ENCODE peak calls at places on chromosomes 5 and 9, in eight cellular contexts. O is left ventricle myocardium superior; L is hippocampal formation; A is stimulated activated CD8-positive, alpha-beta memory T cell treated with anti-CD3 and anti-CD28 coated beads, Interleukin-4, amount 100 ng/mL, for 24 hours; K is activated T-helper 1 cell treated with anti-CD3 and anti-CD28 coated beads, Interleukin-12 subunit alpha, Interleukin-12 subunit beta, Interleukin-2, Interleukin-4 antibody, amounts not matched to agents 30 ng/mL and 10 ng/mL and 1 ng/mL, durations not matched to agents 14 hours and 24 hours and 36 hours; B is fibroblast of pulmonary artery; W is stimulated activated CD4-positive, alpha-beta T cell treated with anti-CD3 and anti-CD28 coated beads, Interleukin-1b, Interleukin-23, amount 100 ng/mL, for 24 hours; Z is Calu3. H is an unnamed sample.

GRCh38 chr9:127980056-127980705 is 608 bp downstream of the EEIG1 start:
- DNase-seq in W (no peak), A (no peak), B (no peak), O (peak; percentile 68), L (no peak), Z (peak; percentile 63), K (peak; percentile 56), H (no peak)

GRCh38 chr5:181138258-181138657 is 7.3 kb upstream of the OR2V1 start:
- DNase-seq in B (no peak), Z (no peak), A (no peak), L (no peak), O (no peak), W (no peak), K (no peak), H (no peak)

GRCh38 chr5:175797521-175798038 is 73.8 kb upstream of the CPLX2 start:
- DNase-seq in O (no peak), A (no peak), B (no peak), W (no peak), L (no peak), K (no peak), Z (no peak), H (no peak)

GRCh38 chr5:56808211-56808610 is 7.1 kb upstream of the MAP3K1 start:
- DNase-seq in A (no peak), K (no peak), L (no peak), O (no peak), Z (no peak), W (no peak), B (no peak), H (no peak)

GRCh38 chr5:10478436-10478835 is 36.8 kb downstream of the ROPN1L start:
- DNase-seq in O (no peak), L (no peak), K (no peak), B (no peak), A (no peak), W (no peak), Z (no peak), H (no peak)

GRCh38 chr5:5373351-5374033 is 49.0 kb upstream of the ICE1 start:
- DNase-seq in B (no peak), Z (no peak), A (no peak), W (no peak), L (no peak), K (no peak), O (no peak), H (peak; percentile 82)

GRCh38 chr5:95644351-95645042 is 2.1 kb upstream of the RFESD start:
- DNase-seq in O (peak; percentile 29), Z (peak; percentile 59), B (peak; percentile 76), K (peak; percentile 20), W (no peak), A (peak; percentile 25), L (peak; percentile 33), H (peak; percentile 75)

GRCh38 chr5:132799392-132799791 is 13.7 kb upstream of the SOWAHA start:
- DNase-seq in L (no peak), A (no peak), K (no peak), W (no peak), Z (no peak), B (no peak), O (no peak), H (no peak)

GRCh38 chr5:134018154-134018985 is 13.6 kb upstream of the VDAC1 start:
- DNase-seq in W (no peak), Z (peak; percentile 75), O (no peak), A (no peak), K (no peak), L (no peak), B (no peak), H (peak; percentile 77)

GRCh38 chr5:106189121-106189809 is 1481.5 kb downstream of the EFNA5 start:
- DNase-seq in L (no peak), B (no peak), A (no peak), K (no peak), W (no peak), Z (no peak), O (no peak), H (no peak)

GRCh38 chr9:6014668-6015270 is 655 bp downstream of the RANBP6 start:
- DNase-seq in W (no peak), B (peak; percentile 68), Z (no peak), A (no peak), L (no peak), O (no peak), K (no peak), H (peak; percentile 53)

GRCh38 chr5:134794136-134794535 is 35.6 kb downstream of the DDX46 start:
- DNase-seq in Z (no peak), W (no peak), B (peak; percentile 60), L (no peak), K (no peak), O (no peak), A (no peak), H (peak; percentile 13)

GRCh38 chr9:99368341-99369326 is 146.6 kb downstream of the SEC61B start:
- DNase-seq in L (peak; percentile 29), O (peak; percentile 78), A (no peak), W (no peak), K (no peak), B (peak; percentile 45), Z (no peak), H (peak; percentile 70)

GRCh38 chr9:82183181-82183860 is 194.7 kb downstream of the SPATA31D1 start:
- DNase-seq in Z (no peak), W (no peak), K (no peak), L (no peak), B (no peak), O (no peak), A (no peak), H (peak; percentile 30)

GRCh38 chr5:116451905-116452450 is 122.6 kb downstream of the SEMA6A start:
- DNase-seq in Z (no peak), A (no peak), K (no peak), B (no peak), O (no peak), W (no peak), L (no peak), H (no peak)

GRCh38 chr5:133993152-133993548 is 11.6 kb downstream of the VDAC1 start:
- DNase-seq in Z (no peak), B (peak; percentile 60), W (no peak), O (no peak), A (no peak), L (no peak), K (no peak), H (peak; percentile 53)

GRCh38 chr5:72790188-72790587 is 26.3 kb upstream of the TNPO1 start:
- DNase-seq in A (no peak), W (no peak), B (no peak), Z (no peak), L (no peak), K (no peak), O (no peak), H (peak; percentile 55)

GRCh38 chr9:3912817-3913216 is 387.0 kb upstream of the RFX3 start:
- DNase-seq in K (no peak), O (no peak), L (no peak), B (peak; percentile 32), W (no peak), A (no peak), Z (no peak), H (peak; percentile 56)

GRCh38 chr5:74109344-74109743 is 483.3 kb downstream of the ARHGEF28 start:
- DNase-seq in B (no peak), O (no peak), K (no peak), W (no peak), L (no peak), Z (no peak), A (no peak), H (no peak)

GRCh38 chr9:116791314-116791713 is 104.2 kb downstream of the TRIM32 start:
- DNase-seq in Z (no peak), L (no peak), O (no peak), B (no peak), K (no peak), W (no peak), A (no peak), H (no peak)

GRCh38 chr9:76866689-76867088 is 39.2 kb downstream of the PRUNE2 start:
- DNase-seq in L (no peak), W (no peak), K (no peak), Z (peak; percentile 1), A (no peak), B (peak; percentile 80), O (no peak), H (peak; percentile 82)

GRCh38 chr9:132372177-132373095 is 17.6 kb upstream of the SETX start:
- DNase-seq in O (no peak), B (peak; percentile 85), W (no peak), A (no peak), Z (no peak), L (peak; percentile 31), K (no peak), H (peak; percentile 6)

GRCh38 chr5:172501708-172502379 is 47.5 kb upstream of the SH3PXD2B start:
- DNase-seq in K (no peak), B (no peak), L (no peak), O (no peak), W (no peak), Z (no peak), A (no peak), H (no peak)

GRCh38 chr5:42888771-42889170 is 77.1 kb upstream of the SELENOP start:
- DNase-seq in B (no peak), L (no peak), O (no peak), K (no peak), W (no peak), A (no peak), Z (no peak), H (no peak)

GRCh38 chr9:137301086-137301947 is 754 bp downstream of the NRARP start:
- DNase-seq in A (no peak), Z (peak; percentile 56), W (no peak), K (no peak), B (peak; percentile 58), L (no peak), O (peak; percentile 56), H (peak; percentile 25)

GRCh38 chr5:133953568-133954145 is 14.8 kb downstream of the C5orf15 start:
- DNase-seq in L (no peak), A (no peak), K (no peak), O (no peak), Z (no peak), W (no peak), B (no peak), H (no peak)

H was measured in fibroblast of the aortic adventitia.